ENCODE peak calls at places on chromosomes 1 and 21, in six cellular contexts. B is cardiac fibroblast, D is GM20000, T is A673, N is tibial artery, E is glutamatergic neuron. P is an unnamed sample.

GRCh38 chr1:145960468-145961108 is 2.8 kb upstream of the LIX1L start:
- DNase-seq in D (peak), B (peak), T (peak), N (peak), E (peak), P (no peak)

GRCh38 chr1:205588691-205589445 is 42.9 kb downstream of the ELK4 start:
- DNase-seq in B (peak), D (no peak), N (peak), T (peak), E (no peak), P (no peak)

GRCh38 chr1:101122452-101123166 is 97.0 kb upstream of the DPH5 start:
- DNase-seq in D (peak), E (no peak), B (no peak), T (no peak), N (no peak), P (no peak)

GRCh38 chr1:244052728-244053312 is 1.7 kb downstream of the ZBTB18 start:
- DNase-seq in B (no peak), E (no peak), N (no peak), T (no peak), D (no peak), P (no peak)

GRCh38 chr1:210568631-210569030 is 239.9 kb downstream of the HHAT start:
- DNase-seq in N (no peak), B (no peak), T (no peak), D (no peak), E (no peak), P (no peak)

GRCh38 chr1:29671957-29672356 is 435.6 kb downstream of the PTPRU start:
- DNase-seq in T (no peak), E (no peak), D (no peak), B (no peak), N (peak), P (no peak)

GRCh38 chr1:12168451-12169160 is 1.8 kb downstream of the TNFRSF1B start:
- DNase-seq in D (no peak), E (no peak), T (no peak), N (no peak), B (peak), P (no peak)

GRCh38 chr1:96882096-96882495 is 160.5 kb downstream of the PTBP2 start:
- DNase-seq in N (no peak), E (no peak), D (no peak), B (no peak), T (no peak), P (no peak)

GRCh38 chr1:204072951-204073836 is at the start of gene SOX13:
- DNase-seq in N (peak), T (peak), E (peak), D (no peak), B (peak), P (peak)

GRCh38 chr1:221574529-221574928 is 167.4 kb downstream of the DUSP10 start:
- DNase-seq in T (no peak), B (no peak), N (no peak), D (no peak), E (no peak), P (no peak)

GRCh38 chr1:6783956-6784559 is 1.2 kb upstream of the CAMTA1 start:
- DNase-seq in E (no peak), B (no peak), N (no peak), T (no peak), D (no peak), P (no peak)

GRCh38 chr21:42353623-42354022 is 2.8 kb upstream of the TFF2 start:
- DNase-seq in D (no peak), N (no peak), E (no peak), T (no peak), B (no peak), P (no peak)

GRCh38 chr1:86155061-86155806 is 1.3 kb downstream of the COL24A1 start:
- DNase-seq in B (peak), D (no peak), N (peak), T (no peak), E (peak), P (no peak)

GRCh38 chr1:147600119-147601111 is 59.1 kb downstream of the BCL9 start:
- DNase-seq in D (no peak), B (peak), N (no peak), T (peak), E (no peak), P (no peak)

GRCh38 chr1:207364622-207365021 is 43.1 kb downstream of the CD55 start:
- DNase-seq in T (no peak), N (no peak), B (no peak), E (no peak), D (no peak), P (no peak)

GRCh38 chr1:30085814-30086770 is 637.3 kb downstream of the MATN1 start:
- DNase-seq in B (peak), E (peak), N (no peak), T (peak), D (peak), P (no peak)

GRCh38 chr1:117312453-117313138 is 54.7 kb upstream of the MAN1A2 start:
- DNase-seq in B (peak), D (peak), E (no peak), T (peak), N (no peak), P (peak)

GRCh38 chr1:170765712-170766330 is 101.9 kb downstream of the PRRX1 start:
- DNase-seq in N (no peak), T (peak), B (peak), D (no peak), E (no peak), P (no peak)

GRCh38 chr1:184160942-184161698 is 109.6 kb downstream of the TSEN15 start:
- DNase-seq in T (peak), B (peak), N (no peak), E (no peak), D (no peak), P (no peak)

GRCh38 chr1:94055459-94056122 is 65.4 kb downstream of the ABCA4 start:
- DNase-seq in N (no peak), T (no peak), D (no peak), B (no peak), E (no peak), P (no peak)

GRCh38 chr1:58848818-58849411 is 65.1 kb upstream of the JUN start:
- DNase-seq in N (peak), E (no peak), D (no peak), B (peak), T (peak), P (peak)

GRCh38 chr1:172778461-172779455 is 119.9 kb downstream of the FASLG start:
- DNase-seq in B (no peak), N (no peak), D (peak), T (peak), E (no peak), P (no peak)

GRCh38 chr1:65911679-65912078 is 119.0 kb downstream of the PDE4B start:
- DNase-seq in B (peak), E (no peak), D (no peak), N (no peak), T (peak), P (no peak)

GRCh38 chr1:51924455-51924854 is 45.9 kb upstream of the NRDC start:
- DNase-seq in D (peak), E (no peak), B (no peak), N (no peak), T (no peak), P (no peak)

GRCh38 chr1:66282885-66283284 is 251.1 kb upstream of the SGIP1 start:
- DNase-seq in N (no peak), B (no peak), T (no peak), E (no peak), D (no peak), P (no peak)

GRCh38 chr1:64469121-64469520 is 808 bp upstream of the CACHD1 start:
- DNase-seq in T (no peak), N (no peak), B (no peak), D (no peak), E (no peak), P (no peak)

GRCh38 chr21:45262616-45263015 is 25.1 kb downstream of the POFUT2 start:
- DNase-seq in E (no peak), D (no peak), T (no peak), N (peak), B (no peak), P (no peak)

GRCh38 chr1:165875171-165875570 is 47.8 kb downstream of the UCK2 start:
- DNase-seq in T (no peak), N (no peak), D (no peak), E (no peak), B (no peak), P (no peak)

GRCh38 chr1:15236226-15237145 is 10.5 kb upstream of the FHAD1 start:
- DNase-seq in T (peak), N (no peak), D (no peak), B (no peak), E (no peak), P (no peak)

GRCh38 chr1:52629021-52629643 is 3.8 kb upstream of the SHISAL2A start:
- DNase-seq in B (no peak), E (no peak), T (no peak), N (no peak), D (no peak), P (no peak)

GRCh38 chr1:87113313-87113712 is 198.9 kb downstream of the HS2ST1 start:
- DNase-seq in E (no peak), B (peak), T (no peak), N (no peak), D (no peak), P (peak)

GRCh38 chr1:29256395-29256794 is 20.1 kb downstream of the PTPRU start:
- DNase-seq in B (no peak), E (no peak), D (no peak), T (no peak), N (peak), P (no peak)

GRCh38 chr1:212291505-212292134 is 6.4 kb downstream of the PPP2R5A start:
- DNase-seq in T (peak), N (no peak), D (peak), E (no peak), B (peak), P (no peak)

GRCh38 chr1:54814148-54814498 is 13.0 kb upstream of the TTC22 start:
- DNase-seq in N (no peak), B (no peak), T (no peak), E (no peak), D (no peak), P (no peak)

GRCh38 chr1:102045752-102046151 is 49.0 kb upstream of the OLFM3 start:
- DNase-seq in B (no peak), N (no peak), D (no peak), E (no peak), T (no peak), P (no peak)

GRCh38 chr1:156889802-156890585 is 3.5 kb upstream of the PEAR1 start:
- DNase-seq in E (peak), B (peak), N (peak), D (peak), T (peak), P (peak)

GRCh38 chr1:152878042-152878441 is at the start of gene SMCP:
- DNase-seq in N (no peak), B (no peak), E (peak), T (peak), D (no peak), P (no peak)
- TF ChIP-seq CTCF in N (no peak), B (no peak), E (peak), T (peak), D (no peak), P (peak)

GRCh38 chr1:8817413-8818324 is at the start of gene RERE:
- DNase-seq in D (peak), E (peak), B (peak), T (peak), N (peak), P (peak)
- TF ChIP-seq CTCF in D (no peak), E (no peak), B (no peak), T (no peak), N (no peak), P (no peak)

GRCh38 chr1:46183119-46183842 is 7.0 kb upstream of the P3R3URF start:
- DNase-seq in B (peak), E (no peak), N (peak), T (peak), D (no peak), P (peak)

GRCh38 chr1:46180082-46180616 is 3.9 kb upstream of the P3R3URF start:
- DNase-seq in B (no peak), E (peak), T (no peak), D (no peak), N (no peak), P (no peak)

GRCh38 chr1:46181343-46182260 is 5.3 kb upstream of the P3R3URF start:
- DNase-seq in D (no peak), T (peak), B (peak), E (no peak), N (no peak), P (peak)

GRCh38 chr1:46176211-46176865 is at the start of gene P3R3URF:
- DNase-seq in E (no peak), T (no peak), D (no peak), B (no peak), N (no peak), P (no peak)

GRCh38 chr1:46179138-46180081 is 3.1 kb upstream of the P3R3URF start:
- DNase-seq in D (peak), N (peak), T (peak), E (peak), B (peak), P (peak)
- TF ChIP-seq CTCF in D (peak), N (peak), T (peak), E (peak), B (peak), P (peak)

DNA sequence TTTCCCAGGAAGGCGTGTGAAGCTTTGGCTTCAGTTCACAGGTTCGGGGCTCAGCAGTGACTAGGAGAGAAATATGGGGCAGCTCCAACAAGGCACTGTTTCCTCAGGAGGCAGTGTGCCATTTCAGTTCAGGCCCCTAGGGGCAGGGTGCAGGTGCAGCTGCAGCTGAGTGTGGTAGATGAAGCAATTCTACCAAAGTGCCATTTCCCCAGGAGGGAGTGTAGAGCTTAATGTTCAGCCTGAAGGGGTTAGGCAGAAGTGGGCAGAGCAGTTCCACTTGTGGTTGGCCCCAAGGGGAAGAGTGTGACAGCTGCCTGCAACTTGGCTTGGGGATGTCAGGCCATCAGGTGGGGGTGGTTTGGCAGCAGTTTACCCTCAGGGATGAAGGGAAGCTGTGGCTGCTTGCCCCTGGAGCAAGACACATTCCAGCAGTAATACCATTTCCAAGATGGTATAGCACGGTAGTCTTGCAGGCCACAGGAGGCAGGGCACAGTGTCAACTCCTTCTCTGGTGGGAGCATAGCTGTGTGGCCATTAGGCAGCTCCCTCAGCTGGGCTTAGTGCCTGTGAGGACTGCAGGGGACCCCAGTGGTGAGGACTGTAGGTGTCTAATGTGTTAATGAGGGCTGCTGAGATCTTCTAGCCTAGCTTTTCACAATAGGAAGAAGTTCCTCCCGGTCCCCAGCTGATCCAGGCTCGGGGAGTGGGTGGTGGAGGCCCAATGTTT is 34.7 kb downstream of the RGSL1 start:
- DNase-seq in D (peak), T (peak), E (peak), N (no peak), B (no peak), P (no peak)
- TF ChIP-seq CTCF in D (peak), T (peak), E (peak), N (no peak), B (no peak), P (no peak)

DNA sequence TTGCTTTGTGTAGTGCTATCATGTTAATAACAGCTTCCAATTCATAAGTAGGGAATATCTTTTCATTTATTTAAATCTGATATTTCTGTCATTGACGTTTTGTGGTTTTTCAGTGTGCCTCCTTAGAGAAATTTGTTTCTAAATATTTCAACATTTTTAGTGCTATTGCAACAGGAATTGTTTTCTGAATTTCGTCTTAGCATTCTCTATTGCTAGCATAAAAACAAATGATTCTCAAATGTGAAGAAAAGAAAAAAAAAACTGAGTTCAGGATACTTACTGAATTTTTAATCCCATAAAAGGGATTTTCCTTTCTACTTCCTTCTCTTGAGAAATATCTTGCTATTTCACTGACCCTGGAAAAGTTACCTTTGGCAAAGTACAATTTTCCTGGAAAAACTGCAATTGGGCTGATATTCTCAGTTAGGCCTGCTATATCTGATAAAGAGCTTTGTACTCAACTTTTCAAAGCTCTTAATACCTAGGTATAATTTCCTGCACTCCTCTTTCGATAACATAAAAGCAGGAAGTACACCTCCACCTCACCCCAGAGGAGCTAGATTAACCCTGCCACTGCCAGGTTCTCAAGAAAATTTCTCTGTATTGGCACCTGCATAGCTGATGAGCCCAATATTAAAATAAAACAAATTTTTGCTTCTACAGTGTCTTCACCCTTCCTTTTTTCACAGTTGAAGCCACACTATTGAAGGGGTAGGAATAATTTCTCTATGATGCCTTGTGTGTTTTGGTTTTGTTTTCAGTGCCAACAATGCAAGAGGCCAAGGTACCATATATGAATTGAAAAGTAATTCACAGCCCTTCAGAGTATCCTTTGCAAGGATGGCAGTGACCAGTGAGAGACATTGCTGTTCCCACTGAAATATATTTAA is 35.6 kb downstream of the PTPN14 start:
- DNase-seq in B (no peak), E (no peak), N (no peak), D (no peak), T (no peak), P (no peak)
- TF ChIP-seq CTCF in B (no peak), E (no peak), N (no peak), D (no peak), T (no peak), P (no peak)

GRCh38 chr1:175820456-175820855 is 77.1 kb upstream of the TNR start:
- DNase-seq in B (no peak), D (no peak), N (no peak), E (no peak), T (no peak), P (no peak)

GRCh38 chr1:175822575-175822974 is 79.2 kb upstream of the TNR start:
- DNase-seq in T (no peak), D (no peak), E (no peak), N (no peak), B (no peak), P (no peak)

GRCh38 chr1:175823401-175823800 is 80.0 kb upstream of the TNR start:
- DNase-seq in B (no peak), D (no peak), N (no peak), E (no peak), T (no peak), P (no peak)

GRCh38 chr1:175826705-175827104 is 83.3 kb upstream of the TNR start:
- DNase-seq in D (no peak), T (no peak), B (no peak), N (no peak), E (no peak), P (no peak)

DNA sequence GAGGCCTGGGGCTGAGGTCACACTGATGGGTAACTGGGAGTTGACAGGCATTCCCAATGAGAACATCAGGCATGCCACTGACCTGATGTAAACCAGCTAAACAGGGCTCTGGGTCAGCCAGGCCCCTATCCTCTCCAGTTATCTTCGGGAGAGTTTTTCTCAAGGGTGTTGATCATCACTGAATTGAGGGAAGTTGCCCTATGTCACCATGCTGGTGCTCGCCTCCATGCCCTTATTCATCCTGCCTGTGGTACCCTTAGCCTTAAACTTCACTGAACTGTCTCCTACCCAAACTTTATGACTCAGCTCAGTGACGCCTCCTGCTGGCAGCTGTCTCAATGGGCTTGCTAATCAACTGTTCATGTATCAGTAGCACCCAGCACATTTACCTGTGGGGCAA is 80.7 kb upstream of the TNR start:
- DNase-seq in E (peak), N (no peak), T (peak), B (no peak), D (no peak), P (no peak)
- TF ChIP-seq CTCF in E (peak), N (no peak), T (peak), B (no peak), D (peak), P (no peak)

GRCh38 chr1:21823206-21823979 is 11.3 kb downstream of the LDLRAD2 start:
- DNase-seq in D (no peak), T (no peak), E (no peak), B (no peak), N (no peak), P (no peak)

GRCh38 chr1:21820597-21821232 is 8.7 kb downstream of the LDLRAD2 start:
- DNase-seq in E (no peak), B (no peak), D (no peak), T (no peak), N (no peak), P (no peak)

GRCh38 chr1:21821385-21822019 is 9.4 kb downstream of the LDLRAD2 start:
- DNase-seq in D (no peak), E (no peak), B (no peak), T (no peak), N (no peak), P (no peak)

GRCh38 chr1:21823980-21824702 is 12.1 kb downstream of the LDLRAD2 start:
- DNase-seq in D (no peak), T (no peak), E (no peak), B (no peak), N (no peak), P (no peak)

GRCh38 chr1:21822349-21822748 is 10.3 kb downstream of the LDLRAD2 start:
- DNase-seq in N (no peak), E (peak), D (no peak), T (peak), B (no peak), P (no peak)
- TF ChIP-seq CTCF in N (no peak), E (no peak), D (no peak), T (no peak), B (no peak), P (no peak)